ENCODE peak calls at places on chromosomes 16 and 17, in five cellular contexts. One of them, this sample, is unnamed. For H3K9me3 and H3K36me3, the result is how much of the 10 kb centered on the place peaks cover.

GRCh38 chr16:47734987-47735594 is 274.0 kb downstream of the PHKB start:
- DNase-seq in pancreas: peak
- DNase-seq in HCT116: no peak
- DNase-seq in CD8-positive, alpha-beta T cell: no peak
- DNase-seq in psoas muscle: no peak
- DNase-seq in this sample: no peak

GRCh38 chr17:48928876-48929811 is 15.5 kb downstream of the SNF8 start:
- DNase-seq in pancreas: no peak
- DNase-seq in HCT116: no peak
- DNase-seq in CD8-positive, alpha-beta T cell: no peak
- DNase-seq in psoas muscle: no peak
- DNase-seq in this sample: no peak

GRCh38 chr16:9123401-9123800 is 32.0 kb downstream of the HAPSTR1 start:
- DNase-seq in pancreas: no peak
- DNase-seq in HCT116: no peak
- DNase-seq in CD8-positive, alpha-beta T cell: no peak
- DNase-seq in psoas muscle: no peak
- DNase-seq in this sample: no peak

GRCh38 chr16:46673320-46674013 is 15.5 kb downstream of the VPS35 start:
- DNase-seq in pancreas: no peak
- DNase-seq in HCT116: peak
- DNase-seq in CD8-positive, alpha-beta T cell: peak
- DNase-seq in psoas muscle: peak
- DNase-seq in this sample: peak

GRCh38 chr16:69033550-69033949 is 71.9 kb upstream of the HAS3 start:
- DNase-seq in pancreas: no peak
- DNase-seq in HCT116: no peak
- DNase-seq in CD8-positive, alpha-beta T cell: no peak
- DNase-seq in psoas muscle: no peak
- DNase-seq in this sample: no peak

GRCh38 chr17:75288784-75289121 is 480 bp downstream of the SLC25A19 start:
- DNase-seq in pancreas: peak
- DNase-seq in HCT116: no peak
- DNase-seq in CD8-positive, alpha-beta T cell: no peak
- DNase-seq in psoas muscle: peak
- DNase-seq in this sample: peak

GRCh38 chr17:14581181-14581830 is 280.4 kb downstream of the HS3ST3B1 start:
- DNase-seq in pancreas: no peak
- DNase-seq in HCT116: no peak
- DNase-seq in CD8-positive, alpha-beta T cell: no peak
- DNase-seq in psoas muscle: no peak
- DNase-seq in this sample: no peak

GRCh38 chr17:28744104-28744801 is 442 bp downstream of the TRAF4 start:
- DNase-seq in pancreas: peak
- DNase-seq in HCT116: no peak
- DNase-seq in CD8-positive, alpha-beta T cell: peak
- DNase-seq in psoas muscle: peak
- DNase-seq in this sample: peak

GRCh38 chr17:50423553-50424159 is 2.4 kb upstream of the ACSF2 start:
- DNase-seq in pancreas: no peak
- DNase-seq in HCT116: peak
- DNase-seq in CD8-positive, alpha-beta T cell: no peak
- DNase-seq in psoas muscle: peak
- DNase-seq in this sample: peak

GRCh38 chr16:4097826-4098240 is 18.4 kb downstream of the ADCY9 start:
- DNase-seq in pancreas: peak
- DNase-seq in HCT116: no peak
- DNase-seq in CD8-positive, alpha-beta T cell: no peak
- DNase-seq in psoas muscle: no peak
- DNase-seq in this sample: peak

GRCh38 chr16:11681526-11681925 is 13.3 kb downstream of the SNN start:
- DNase-seq in pancreas: no peak
- DNase-seq in HCT116: no peak
- DNase-seq in CD8-positive, alpha-beta T cell: no peak
- DNase-seq in psoas muscle: peak
- DNase-seq in this sample: no peak

GRCh38 chr16:84614075-84614474 is 3.8 kb downstream of the COTL1 start:
- DNase-seq in pancreas: no peak
- DNase-seq in HCT116: no peak
- DNase-seq in CD8-positive, alpha-beta T cell: no peak
- DNase-seq in psoas muscle: no peak
- DNase-seq in this sample: no peak

GRCh38 chr17:59844884-59845594 is 47.7 kb downstream of the TUBD1 start:
- DNase-seq in pancreas: no peak
- DNase-seq in HCT116: no peak
- DNase-seq in CD8-positive, alpha-beta T cell: no peak
- DNase-seq in psoas muscle: no peak
- DNase-seq in this sample: no peak

GRCh38 chr17:74925242-74925641 is 1.2 kb downstream of the OTOP2 start:
- DNase-seq in pancreas: no peak
- DNase-seq in HCT116: no peak
- DNase-seq in CD8-positive, alpha-beta T cell: no peak
- DNase-seq in psoas muscle: no peak
- DNase-seq in this sample: no peak

GRCh38 chr17:16439867-16440351 is 24.5 kb downstream of the TRPV2 start:
- DNase-seq in pancreas: no peak
- DNase-seq in HCT116: no peak
- DNase-seq in CD8-positive, alpha-beta T cell: no peak
- DNase-seq in psoas muscle: no peak
- DNase-seq in this sample: no peak

GRCh38 chr17:13562271-13562800 is 39.4 kb downstream of the HS3ST3A1 start:
- DNase-seq in pancreas: no peak
- DNase-seq in HCT116: no peak
- DNase-seq in CD8-positive, alpha-beta T cell: no peak
- DNase-seq in psoas muscle: peak
- DNase-seq in this sample: no peak

GRCh38 chr16:67694611-67695010 is 24.5 kb downstream of the GFOD2 start:
- DNase-seq in pancreas: no peak
- DNase-seq in HCT116: no peak
- DNase-seq in CD8-positive, alpha-beta T cell: no peak
- DNase-seq in psoas muscle: no peak
- DNase-seq in this sample: no peak

GRCh38 chr17:44233582-44233981 is 14.1 kb upstream of the UBTF start:
- DNase-seq in pancreas: no peak
- DNase-seq in HCT116: no peak
- DNase-seq in CD8-positive, alpha-beta T cell: no peak
- DNase-seq in psoas muscle: no peak
- DNase-seq in this sample: peak

GRCh38 chr16:12406840-12407690 is 396.6 kb downstream of the CPPED1 start:
- DNase-seq in pancreas: no peak
- DNase-seq in HCT116: no peak
- DNase-seq in CD8-positive, alpha-beta T cell: no peak
- DNase-seq in psoas muscle: no peak
- DNase-seq in this sample: no peak

GRCh38 chr17:39002991-39003715 is 36.0 kb upstream of the FBXO47 start:
- DNase-seq in pancreas: no peak
- DNase-seq in HCT116: no peak
- DNase-seq in CD8-positive, alpha-beta T cell: peak
- DNase-seq in psoas muscle: peak
- DNase-seq in this sample: no peak

GRCh38 chr16:67995423-67995822 is 3.9 kb downstream of the DPEP2 start:
- DNase-seq in pancreas: no peak
- DNase-seq in HCT116: no peak
- DNase-seq in CD8-positive, alpha-beta T cell: no peak
- DNase-seq in psoas muscle: no peak
- DNase-seq in this sample: no peak

GRCh38 chr17:77963441-77963840 is 4.9 kb downstream of the TNRC6C start:
- DNase-seq in pancreas: no peak
- DNase-seq in HCT116: no peak
- DNase-seq in CD8-positive, alpha-beta T cell: peak
- DNase-seq in psoas muscle: no peak
- DNase-seq in this sample: no peak

GRCh38 chr17:50575581-50576210 is 15.2 kb downstream of the CACNA1G start:
- DNase-seq in pancreas: no peak
- DNase-seq in HCT116: no peak
- DNase-seq in CD8-positive, alpha-beta T cell: no peak
- DNase-seq in psoas muscle: no peak
- DNase-seq in this sample: no peak

GRCh38 chr17:74089869-74090464 is 113.5 kb upstream of the RPL38 start:
- DNase-seq in pancreas: peak
- DNase-seq in HCT116: peak
- DNase-seq in CD8-positive, alpha-beta T cell: no peak
- DNase-seq in psoas muscle: no peak
- DNase-seq in this sample: peak

GRCh38 chr17:9908649-9909042 is 3.6 kb upstream of the RCVRN start:
- DNase-seq in pancreas: no peak
- DNase-seq in HCT116: no peak
- DNase-seq in CD8-positive, alpha-beta T cell: no peak
- DNase-seq in psoas muscle: no peak
- DNase-seq in this sample: no peak

GRCh38 chr17:4891405-4892062 is 7.8 kb upstream of the C17orf107 start:
- DNase-seq in pancreas: no peak
- DNase-seq in HCT116: no peak
- DNase-seq in CD8-positive, alpha-beta T cell: no peak
- DNase-seq in psoas muscle: no peak
- DNase-seq in this sample: no peak

GRCh38 chr17:72512649-72513556 is 392.1 kb downstream of the SOX9 start:
- DNase-seq in pancreas: no peak
- DNase-seq in HCT116: no peak
- DNase-seq in CD8-positive, alpha-beta T cell: no peak
- DNase-seq in psoas muscle: no peak
- DNase-seq in this sample: no peak

GRCh38 chr17:81483862-81484194 is 28.8 kb downstream of the ACTG1 start:
- DNase-seq in pancreas: peak
- DNase-seq in HCT116: no peak
- DNase-seq in CD8-positive, alpha-beta T cell: no peak
- DNase-seq in psoas muscle: no peak
- DNase-seq in this sample: no peak

GRCh38 chr17:47989700-47990099 is 18.8 kb downstream of the CDK5RAP3 start:
- DNase-seq in pancreas: no peak
- DNase-seq in HCT116: no peak
- DNase-seq in CD8-positive, alpha-beta T cell: no peak
- DNase-seq in psoas muscle: no peak
- DNase-seq in this sample: no peak

GRCh38 chr17:41413982-41414381 is 10.4 kb downstream of the KRT37 start:
- DNase-seq in pancreas: no peak
- DNase-seq in HCT116: no peak
- DNase-seq in CD8-positive, alpha-beta T cell: no peak
- DNase-seq in psoas muscle: no peak
- DNase-seq in this sample: no peak

GRCh38 chr16:14449790-14450463 is 180.1 kb downstream of the PARN start:
- DNase-seq in pancreas: no peak
- DNase-seq in HCT116: no peak
- DNase-seq in CD8-positive, alpha-beta T cell: no peak
- DNase-seq in psoas muscle: no peak
- DNase-seq in this sample: no peak

GRCh38 chr16:23296994-23297393 is 5.1 kb upstream of the SCNN1B start:
- DNase-seq in pancreas: no peak
- DNase-seq in HCT116: peak
- DNase-seq in CD8-positive, alpha-beta T cell: no peak
- DNase-seq in psoas muscle: no peak
- DNase-seq in this sample: peak
- H3K4me3 ChIP-seq in pancreas: no peak
- H3K4me3 ChIP-seq in HCT116: no peak
- H3K4me3 ChIP-seq in CD8-positive, alpha-beta T cell: no peak
- H3K4me3 ChIP-seq in psoas muscle: no peak
- H3K4me3 ChIP-seq in this sample: no peak

DNA sequence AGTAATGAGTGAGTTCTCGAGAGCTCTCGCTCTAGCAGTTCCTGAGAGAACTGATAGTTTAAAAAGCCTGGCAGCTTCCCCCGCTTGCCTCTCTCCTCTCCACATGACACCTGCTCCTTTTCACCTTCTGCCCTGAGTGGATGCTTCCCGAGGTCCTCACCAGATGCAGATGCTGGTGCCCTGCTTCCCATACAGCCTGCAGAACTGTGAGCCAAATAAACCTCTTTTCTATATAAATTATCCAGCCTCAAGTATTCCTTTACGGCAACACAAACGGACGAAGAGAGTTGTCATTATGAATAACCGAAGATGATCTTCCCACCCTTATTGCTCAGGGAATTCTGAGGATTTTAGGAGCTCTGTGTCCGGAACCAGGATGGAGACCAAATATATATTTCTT is 41.9 kb upstream of the ZCCHC14 start:
- DNase-seq in pancreas: no peak
- DNase-seq in HCT116: no peak
- DNase-seq in CD8-positive, alpha-beta T cell: no peak
- DNase-seq in psoas muscle: no peak
- DNase-seq in this sample: no peak
- H3K9me3 ChIP-seq in pancreas: under half
- H3K9me3 ChIP-seq in HCT116: under half
- H3K9me3 ChIP-seq in CD8-positive, alpha-beta T cell: under half
- H3K9me3 ChIP-seq in psoas muscle: under half
- H3K9me3 ChIP-seq in this sample: under half

DNA sequence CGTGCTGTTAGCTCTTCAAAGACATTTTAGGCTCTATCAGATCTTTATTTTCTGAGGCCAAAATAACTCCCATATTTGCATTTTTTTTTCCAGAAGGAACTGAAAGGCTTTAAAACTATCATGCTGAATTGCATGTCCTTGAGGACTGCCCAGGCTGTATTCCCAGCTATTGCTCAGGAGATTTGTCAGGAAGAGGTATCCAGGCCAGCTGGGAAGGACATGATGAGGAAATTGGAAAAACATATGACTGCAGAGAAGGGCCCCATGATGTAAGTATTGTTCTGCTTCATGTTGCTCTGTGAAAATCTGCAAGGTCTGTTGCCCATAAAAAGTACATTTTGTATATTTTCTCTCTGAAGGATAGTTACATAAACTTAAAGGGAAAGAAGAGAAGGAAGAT is 5.7 kb downstream of the CDC6 start:
- DNase-seq in pancreas: no peak
- DNase-seq in HCT116: no peak
- DNase-seq in CD8-positive, alpha-beta T cell: no peak
- DNase-seq in psoas muscle: no peak
- DNase-seq in this sample: no peak
- H3K36me3 ChIP-seq in pancreas: under half
- H3K36me3 ChIP-seq in HCT116: half or more
- H3K36me3 ChIP-seq in CD8-positive, alpha-beta T cell: under half
- H3K36me3 ChIP-seq in psoas muscle: under half
- H3K36me3 ChIP-seq in this sample: half or more

GRCh38 chr16:2151188-2152091 is 3.0 kb downstream of the RAB26 start:
- DNase-seq in pancreas: no peak
- DNase-seq in HCT116: no peak
- DNase-seq in CD8-positive, alpha-beta T cell: no peak
- DNase-seq in psoas muscle: no peak
- DNase-seq in this sample: peak
- H3K4me3 ChIP-seq in pancreas: peak
- H3K4me3 ChIP-seq in HCT116: peak
- H3K4me3 ChIP-seq in CD8-positive, alpha-beta T cell: no peak
- H3K4me3 ChIP-seq in psoas muscle: peak
- H3K4me3 ChIP-seq in this sample: peak

GRCh38 chr16:35692824-35693223 is 2233.4 kb downstream of the TP53TG3F start:
- DNase-seq in pancreas: no peak
- DNase-seq in HCT116: no peak
- DNase-seq in CD8-positive, alpha-beta T cell: no peak
- DNase-seq in psoas muscle: no peak
- DNase-seq in this sample: no peak
- H3K9me3 ChIP-seq in pancreas: under half
- H3K9me3 ChIP-seq in HCT116: under half
- H3K9me3 ChIP-seq in CD8-positive, alpha-beta T cell: under half
- H3K9me3 ChIP-seq in psoas muscle: under half
- H3K9me3 ChIP-seq in this sample: under half

GRCh38 chr16:30566531-30566930 is 5.0 kb downstream of the ZNF688 start:
- DNase-seq in pancreas: no peak
- DNase-seq in HCT116: no peak
- DNase-seq in CD8-positive, alpha-beta T cell: no peak
- DNase-seq in psoas muscle: no peak
- DNase-seq in this sample: no peak
- H3K36me3 ChIP-seq in pancreas: under half
- H3K36me3 ChIP-seq in HCT116: under half
- H3K36me3 ChIP-seq in CD8-positive, alpha-beta T cell: under half
- H3K36me3 ChIP-seq in psoas muscle: under half
- H3K36me3 ChIP-seq in this sample: under half

This sample was measured in MG63.